ENCODE peak calls at places on chromosomes 6 and 20, in five cellular contexts. C, J, L, U and H are unnamed samples. For H3K4me1, the result is how much of the 10 kb centered on the place peaks cover.

GRCh38 chr6:115969930-115970273 is 90.8 kb downstream of the FRK start:
- DNase-seq in C (no peak), J (no peak), L (no peak), U (no peak), H (peak)

GRCh38 chr20:49987015-49987867 is 4.5 kb downstream of the SNAI1 start:
- DNase-seq in C (no peak), J (no peak), L (no peak), U (no peak), H (peak)

GRCh38 chr6:33949877-33950831 is 146.4 kb upstream of the MLN start:
- DNase-seq in C (no peak), J (no peak), L (no peak), U (no peak), H (no peak)

GRCh38 chr6:106473807-106474206 is 113.3 kb downstream of the CRYBG1 start:
- DNase-seq in C (no peak), J (no peak), L (no peak), U (no peak), H (peak)

GRCh38 chr20:19628570-19629134 is 129.4 kb upstream of the RIN2 start:
- DNase-seq in C (peak), J (peak), L (no peak), U (peak), H (peak)

GRCh38 chr20:25273541-25274358 is 25.9 kb downstream of the PYGB start:
- DNase-seq in C (no peak), J (no peak), L (no peak), U (no peak), H (no peak)

GRCh38 chr20:48107560-48107959 is 322.3 kb upstream of the SULF2 start:
- DNase-seq in C (no peak), J (no peak), L (no peak), U (no peak), H (no peak)

GRCh38 chr6:35804996-35805736 is at the start of gene LHFPL5:
- DNase-seq in C (no peak), J (peak), L (peak), U (peak), H (peak)

GRCh38 chr20:10555865-10556308 is 117.9 kb downstream of the JAG1 start:
- DNase-seq in C (no peak), J (no peak), L (no peak), U (no peak), H (peak)

GRCh38 chr20:51562334-51563140 is 20.0 kb upstream of the NFATC2 start:
- DNase-seq in C (no peak), J (no peak), L (peak), U (peak), H (peak)

GRCh38 chr6:108714774-108715414 is 133.3 kb upstream of the ARMC2 start:
- DNase-seq in C (no peak), J (no peak), L (no peak), U (peak), H (peak)

GRCh38 chr6:33768644-33769120 is 20.2 kb downstream of the LEMD2 start:
- DNase-seq in C (no peak), J (peak), L (peak), U (peak), H (peak)

GRCh38 chr6:3919130-3919628 is 70.0 kb downstream of the FAM50B start:
- DNase-seq in C (no peak), J (no peak), L (no peak), U (no peak), H (peak)

GRCh38 chr20:41524980-41525613 is 93.1 kb downstream of the CHD6 start:
- DNase-seq in C (no peak), J (no peak), L (no peak), U (peak), H (peak)

GRCh38 chr6:56764081-56764566 is 121.4 kb upstream of the DST start:
- DNase-seq in C (peak), J (no peak), L (no peak), U (peak), H (peak)

GRCh38 chr6:106359989-106360409 is 518 bp upstream of the CRYBG1 start:
- DNase-seq in C (no peak), J (no peak), L (no peak), U (no peak), H (no peak)

GRCh38 chr6:16286151-16286522 is 47.8 kb downstream of the GMPR start:
- DNase-seq in C (no peak), J (no peak), L (no peak), U (no peak), H (peak)

GRCh38 chr6:2770171-2770570 is 5.0 kb downstream of the WRNIP1 start:
- DNase-seq in C (no peak), J (no peak), L (no peak), U (peak), H (no peak)
- H3K4me1 ChIP-seq in C (under half), J (under half), L (half or more), U (under half), H (under half)

DNA sequence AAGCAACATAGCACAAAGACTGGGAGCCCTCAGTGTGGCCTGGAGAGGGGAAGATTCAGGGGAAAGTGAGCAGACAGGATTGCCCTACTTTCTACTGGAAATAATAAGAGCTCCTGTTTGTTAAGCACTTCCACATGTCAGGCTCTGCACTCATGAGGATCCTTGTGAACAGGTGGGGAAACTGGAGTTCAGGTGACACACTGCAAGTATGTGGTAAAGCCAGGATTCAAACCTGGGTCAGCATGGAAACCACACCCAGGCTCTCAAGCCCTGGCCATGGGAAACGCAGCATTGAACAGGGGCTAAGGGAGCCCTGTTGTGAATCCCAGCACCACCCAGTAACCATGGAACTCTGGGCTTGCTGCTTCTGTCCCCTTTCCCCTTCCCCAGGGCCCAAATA is 42.8 kb upstream of the ID1 start:
- DNase-seq in C (no peak), J (no peak), L (no peak), U (no peak), H (no peak)
- H3K4me1 ChIP-seq in C (under half), J (under half), L (under half), U (under half), H (under half)

DNA sequence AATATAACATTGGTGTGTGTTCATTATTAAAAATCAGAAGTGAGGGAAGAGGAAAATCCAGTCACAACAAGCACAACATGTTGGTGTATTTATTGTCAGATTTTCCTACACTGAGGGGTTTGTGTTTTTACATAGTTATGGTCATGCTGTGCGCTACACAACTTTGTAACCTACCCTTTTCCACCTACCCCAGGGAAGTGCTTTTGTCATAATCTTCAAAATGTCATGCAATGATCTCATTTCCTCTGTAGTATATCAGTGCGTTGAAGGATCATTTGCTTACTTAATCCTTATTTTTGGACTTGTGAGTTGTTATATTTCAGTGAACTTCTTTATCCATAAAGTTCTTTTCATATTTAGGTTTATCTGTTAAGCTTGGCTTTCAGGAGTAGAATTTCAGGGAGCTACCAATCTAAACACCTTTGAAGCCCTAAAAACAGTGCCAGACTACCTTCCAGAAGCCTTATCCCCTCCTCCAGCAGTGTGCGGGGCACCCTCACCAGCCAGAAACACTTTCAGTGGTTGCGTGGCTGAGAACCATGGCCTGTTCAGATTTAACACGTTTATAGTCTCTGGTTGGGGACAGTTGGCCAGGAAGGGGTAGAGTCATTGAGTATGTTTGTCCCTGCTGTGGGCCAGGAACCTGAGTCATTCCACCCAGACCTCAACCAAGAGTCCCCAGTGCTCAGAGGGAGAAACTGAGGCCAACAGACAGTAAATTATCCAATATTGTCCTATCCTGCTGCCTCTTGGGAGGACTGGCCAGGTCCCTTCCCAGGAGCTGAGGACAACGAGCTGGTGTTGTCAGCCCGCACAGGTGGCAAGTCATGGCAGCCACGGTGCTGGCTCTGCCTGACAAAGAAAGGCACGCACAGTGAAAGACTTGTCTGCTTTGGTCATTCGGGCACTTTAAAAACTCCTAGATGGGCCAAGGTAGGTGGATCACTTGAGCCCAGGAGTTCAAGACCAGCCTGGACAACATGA is 40.3 kb downstream of the STK35 start:
- DNase-seq in C (no peak), J (no peak), L (no peak), U (no peak), H (no peak)
- H3K4me1 ChIP-seq in C (under half), J (under half), L (under half), U (under half), H (under half)

GRCh38 chr6:6697620-6698019 is 109.1 kb downstream of the LY86 start:
- DNase-seq in C (no peak), J (no peak), L (no peak), U (peak), H (no peak)

GRCh38 chr6:6694368-6694780 is 105.9 kb downstream of the LY86 start:
- DNase-seq in C (no peak), J (no peak), L (no peak), U (no peak), H (no peak)

GRCh38 chr6:6695711-6696048 is 107.2 kb downstream of the LY86 start:
- DNase-seq in C (no peak), J (no peak), L (no peak), U (no peak), H (no peak)

GRCh38 chr6:6696867-6697531 is 108.5 kb downstream of the LY86 start:
- DNase-seq in C (no peak), J (no peak), L (no peak), U (peak), H (peak)

DNA sequence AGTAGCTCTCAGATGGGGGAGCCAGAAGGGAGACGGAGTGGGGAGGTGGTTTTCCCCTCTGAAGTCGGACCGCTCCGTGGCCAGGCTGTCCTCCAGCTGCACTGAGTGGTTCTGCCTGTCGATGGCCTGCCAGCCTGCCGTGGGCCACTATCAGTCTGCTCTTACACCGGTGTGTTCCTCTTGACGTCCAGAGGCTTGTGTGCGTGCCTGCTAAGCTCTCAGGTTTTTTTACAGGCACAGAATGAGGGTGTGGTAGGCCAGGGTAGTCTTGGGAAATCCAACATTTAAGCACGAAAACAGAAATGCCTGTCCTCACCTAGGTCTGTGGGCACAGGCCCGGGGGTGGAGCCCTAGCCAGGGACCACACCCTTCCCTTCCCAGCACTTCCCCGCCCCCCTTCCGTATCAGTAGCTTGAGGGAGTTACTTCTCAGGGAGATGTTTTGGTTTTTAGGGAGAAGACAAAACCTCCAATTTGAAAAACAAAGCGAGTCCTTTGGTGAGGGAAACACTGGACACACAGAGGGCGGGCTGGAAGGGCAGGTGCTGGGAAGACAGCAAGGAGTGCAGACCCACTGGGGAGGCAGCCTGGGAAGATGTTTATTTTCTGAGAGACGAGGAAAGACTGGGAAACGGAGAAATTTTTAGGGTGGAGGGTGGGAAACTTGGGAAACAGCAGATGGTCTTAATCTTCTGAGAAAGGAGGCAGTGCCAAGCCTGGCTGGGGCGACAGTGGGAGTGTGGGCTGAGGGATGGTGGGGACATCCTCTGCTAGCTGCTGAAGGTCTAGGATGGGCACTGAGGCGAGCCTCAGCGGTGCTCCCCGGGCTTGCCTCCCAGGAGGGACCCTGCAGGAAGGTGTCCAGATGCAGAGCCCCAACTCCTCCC is 106.5 kb downstream of the LY86 start:
- DNase-seq in C (no peak), J (no peak), L (no peak), U (no peak), H (no peak)
- H3K4me1 ChIP-seq in C (under half), J (under half), L (under half), U (under half), H (under half)

GRCh38 chr6:25670208-25670607 is 18.2 kb downstream of the SCGN start:
- DNase-seq in C (no peak), J (no peak), L (no peak), U (no peak), H (no peak)
- H3K4me1 ChIP-seq in C (under half), J (under half), L (under half), U (under half), H (under half)